ENCODE peak calls at places on chromosomes 5 and 9, in five cellular contexts. Z is T-helper 9 cell; M is activated CD4-positive, alpha-beta T cell treated with anti-CD3 and anti-CD28 coated beads for 48 hours; O is uterus; B is aorta. L is an unnamed sample.
A peak's percentile ranks its signal among the peaks of the same experiment; 100 is the strongest.

GRCh38 chr5:6772886-6773285 is 59.7 kb downstream of the TENT4A start:
- DNase-seq in Z (no peak), M (no peak), O (no peak), B (no peak), L (no peak)

GRCh38 chr5:138068742-138069375 is 15.0 kb upstream of the WNT8A start:
- DNase-seq in Z (peak; percentile 67), M (peak; percentile 83), O (peak; percentile 48), B (peak; percentile 89), L (peak; percentile 81)

GRCh38 chr5:178589180-178590140 is 733 bp downstream of the COL23A1 start:
- DNase-seq in Z (no peak), M (peak; percentile 21), O (no peak), B (no peak), L (peak; percentile 71)

GRCh38 chr5:98581416-98581999 is 192.0 kb upstream of the RGMB start:
- DNase-seq in Z (no peak), M (no peak), O (no peak), B (no peak), L (no peak)

GRCh38 chr5:137826067-137826466 is 41.6 kb upstream of the MYOT start:
- DNase-seq in Z (no peak), M (no peak), O (no peak), B (no peak), L (no peak)

GRCh38 chr5:14131855-14132503 is 11.2 kb upstream of the TRIO start:
- DNase-seq in Z (no peak), M (no peak), O (no peak), B (no peak), L (no peak)

GRCh38 chr9:33297455-33297854 is 7.1 kb downstream of the NFX1 start:
- DNase-seq in Z (no peak), M (no peak), O (no peak), B (no peak), L (no peak)

GRCh38 chr9:104931256-104931655 is 3.3 kb upstream of the ABCA1 start:
- DNase-seq in Z (no peak), M (no peak), O (no peak), B (no peak), L (no peak)

GRCh38 chr9:91809581-91810285 is 140.3 kb downstream of the ROR2 start:
- DNase-seq in Z (no peak), M (no peak), O (no peak), B (peak; percentile 73), L (no peak)

GRCh38 chr5:34976347-34976746 is 47.0 kb downstream of the DNAJC21 start:
- DNase-seq in Z (no peak), M (no peak), O (no peak), B (no peak), L (no peak)

GRCh38 chr5:66991746-66992145 is 204.9 kb downstream of the CD180 start:
- DNase-seq in Z (no peak), M (no peak), O (no peak), B (no peak), L (no peak)

GRCh38 chr9:37005517-37006140 is 28.4 kb downstream of the PAX5 start:
- DNase-seq in Z (no peak), M (no peak), O (no peak), B (no peak), L (no peak)

GRCh38 chr5:168317521-168318147 is 26.2 kb downstream of the WWC1 start:
- DNase-seq in Z (no peak), M (no peak), O (no peak), B (no peak), L (no peak)

L was measured in Right ventricle myocardium inferior.